ENCODE peak calls at places on chromosome 17, in nine cellular contexts. One of them, this sample, is unnamed.

GRCh38 chr17:10761281-10761680 is 31.5 kb upstream of the TMEM220 start:
- DNase-seq in HFFc6: no peak
- DNase-seq in iris pigment epithelial cell: no peak
- DNase-seq in amygdala: no peak
- DNase-seq in stomach: no peak
- DNase-seq in stimulated activated CD8-positive, alpha-beta memory T cell treated with anti-CD3 and anti-CD28 coated beads, Interleukin-4, amount 100 ng/mL, for 48 hours: no peak
- DNase-seq in mesendoderm: no peak
- DNase-seq in AG04450: no peak
- DNase-seq in T-helper 2 cell: no peak
- DNase-seq in this sample: no peak

GRCh38 chr17:60305141-60305540 is 86.8 kb downstream of the USP32 start:
- DNase-seq in T-helper 2 cell: no peak
- DNase-seq in stomach: no peak
- DNase-seq in amygdala: peak; percentile 43
- DNase-seq in stimulated activated CD8-positive, alpha-beta memory T cell treated with anti-CD3 and anti-CD28 coated beads, Interleukin-4, amount 100 ng/mL, for 48 hours: no peak
- DNase-seq in AG04450: no peak
- DNase-seq in iris pigment epithelial cell: peak; percentile 15
- DNase-seq in mesendoderm: peak; percentile 34
- DNase-seq in HFFc6: no peak
- DNase-seq in this sample: no peak

GRCh38 chr17:43140396-43141332 is 15.5 kb upstream of the BRCA1 start:
- DNase-seq in stomach: no peak
- DNase-seq in HFFc6: no peak
- DNase-seq in T-helper 2 cell: no peak
- DNase-seq in mesendoderm: no peak
- DNase-seq in amygdala: no peak
- DNase-seq in iris pigment epithelial cell: no peak
- DNase-seq in stimulated activated CD8-positive, alpha-beta memory T cell treated with anti-CD3 and anti-CD28 coated beads, Interleukin-4, amount 100 ng/mL, for 48 hours: no peak
- DNase-seq in AG04450: no peak
- DNase-seq in this sample: no peak

GRCh38 chr17:43416998-43417891 is 18.5 kb downstream of the ARL4D start:
- DNase-seq in HFFc6: peak; percentile 37
- DNase-seq in mesendoderm: no peak
- DNase-seq in amygdala: peak; percentile 20
- DNase-seq in iris pigment epithelial cell: peak; percentile 41
- DNase-seq in T-helper 2 cell: no peak
- DNase-seq in stomach: peak; percentile 40
- DNase-seq in AG04450: no peak
- DNase-seq in stimulated activated CD8-positive, alpha-beta memory T cell treated with anti-CD3 and anti-CD28 coated beads, Interleukin-4, amount 100 ng/mL, for 48 hours: no peak
- DNase-seq in this sample: peak; percentile 29

GRCh38 chr17:7446669-7447068 is 1.8 kb downstream of the CHRNB1 start:
- DNase-seq in amygdala: no peak
- DNase-seq in HFFc6: no peak
- DNase-seq in iris pigment epithelial cell: no peak
- DNase-seq in stimulated activated CD8-positive, alpha-beta memory T cell treated with anti-CD3 and anti-CD28 coated beads, Interleukin-4, amount 100 ng/mL, for 48 hours: no peak
- DNase-seq in stomach: no peak
- DNase-seq in T-helper 2 cell: no peak
- DNase-seq in mesendoderm: no peak
- DNase-seq in AG04450: no peak
- DNase-seq in this sample: no peak

GRCh38 chr17:66602659-66603363 is 232.1 kb upstream of the CACNG5 start:
- DNase-seq in mesendoderm: no peak
- DNase-seq in stomach: no peak
- DNase-seq in stimulated activated CD8-positive, alpha-beta memory T cell treated with anti-CD3 and anti-CD28 coated beads, Interleukin-4, amount 100 ng/mL, for 48 hours: no peak
- DNase-seq in T-helper 2 cell: no peak
- DNase-seq in iris pigment epithelial cell: peak; percentile 39
- DNase-seq in HFFc6: peak; percentile 24
- DNase-seq in AG04450: no peak
- DNase-seq in amygdala: no peak
- DNase-seq in this sample: no peak

GRCh38 chr17:56599566-56599965 is 6.1 kb downstream of the NOG start:
- DNase-seq in stimulated activated CD8-positive, alpha-beta memory T cell treated with anti-CD3 and anti-CD28 coated beads, Interleukin-4, amount 100 ng/mL, for 48 hours: no peak
- DNase-seq in stomach: no peak
- DNase-seq in T-helper 2 cell: no peak
- DNase-seq in AG04450: no peak
- DNase-seq in amygdala: no peak
- DNase-seq in iris pigment epithelial cell: no peak
- DNase-seq in HFFc6: no peak
- DNase-seq in mesendoderm: no peak
- DNase-seq in this sample: no peak

GRCh38 chr17:57328109-57328882 is 72.0 kb downstream of the MSI2 start:
- DNase-seq in T-helper 2 cell: no peak
- DNase-seq in stomach: no peak
- DNase-seq in HFFc6: no peak
- DNase-seq in iris pigment epithelial cell: peak; percentile 44
- DNase-seq in AG04450: peak; percentile 6
- DNase-seq in amygdala: no peak
- DNase-seq in stimulated activated CD8-positive, alpha-beta memory T cell treated with anti-CD3 and anti-CD28 coated beads, Interleukin-4, amount 100 ng/mL, for 48 hours: no peak
- DNase-seq in mesendoderm: no peak
- DNase-seq in this sample: no peak

GRCh38 chr17:46063239-46063638 is 64.2 kb downstream of the STH start:
- DNase-seq in HFFc6: peak; percentile 90
- DNase-seq in AG04450: peak; percentile 27
- DNase-seq in iris pigment epithelial cell: peak; percentile 96
- DNase-seq in stimulated activated CD8-positive, alpha-beta memory T cell treated with anti-CD3 and anti-CD28 coated beads, Interleukin-4, amount 100 ng/mL, for 48 hours: no peak
- DNase-seq in mesendoderm: peak; percentile 62
- DNase-seq in T-helper 2 cell: no peak
- DNase-seq in stomach: no peak
- DNase-seq in amygdala: no peak
- DNase-seq in this sample: no peak

GRCh38 chr17:11284811-11285210 is 43.8 kb downstream of the SHISA6 start:
- DNase-seq in AG04450: no peak
- DNase-seq in HFFc6: no peak
- DNase-seq in mesendoderm: no peak
- DNase-seq in iris pigment epithelial cell: no peak
- DNase-seq in amygdala: no peak
- DNase-seq in stomach: no peak
- DNase-seq in T-helper 2 cell: no peak
- DNase-seq in stimulated activated CD8-positive, alpha-beta memory T cell treated with anti-CD3 and anti-CD28 coated beads, Interleukin-4, amount 100 ng/mL, for 48 hours: no peak
- DNase-seq in this sample: no peak

GRCh38 chr17:44798352-44798751 is 31.7 kb downstream of the GJC1 start:
- DNase-seq in T-helper 2 cell: no peak
- DNase-seq in iris pigment epithelial cell: no peak
- DNase-seq in HFFc6: no peak
- DNase-seq in mesendoderm: no peak
- DNase-seq in AG04450: no peak
- DNase-seq in stomach: no peak
- DNase-seq in stimulated activated CD8-positive, alpha-beta memory T cell treated with anti-CD3 and anti-CD28 coated beads, Interleukin-4, amount 100 ng/mL, for 48 hours: no peak
- DNase-seq in amygdala: no peak
- DNase-seq in this sample: no peak

GRCh38 chr17:6800422-6801027 is 24.5 kb downstream of the FBXO39 start:
- DNase-seq in mesendoderm: peak; percentile 73
- DNase-seq in amygdala: no peak
- DNase-seq in iris pigment epithelial cell: no peak
- DNase-seq in T-helper 2 cell: no peak
- DNase-seq in stomach: no peak
- DNase-seq in AG04450: no peak
- DNase-seq in HFFc6: no peak
- DNase-seq in stimulated activated CD8-positive, alpha-beta memory T cell treated with anti-CD3 and anti-CD28 coated beads, Interleukin-4, amount 100 ng/mL, for 48 hours: peak; percentile 58
- DNase-seq in this sample: no peak

GRCh38 chr17:82859431-82860403 is 19.9 kb upstream of the ZNF750 start:
- DNase-seq in T-helper 2 cell: peak; percentile 28
- DNase-seq in iris pigment epithelial cell: peak; percentile 82
- DNase-seq in stomach: no peak
- DNase-seq in HFFc6: peak; percentile 5
- DNase-seq in AG04450: no peak
- DNase-seq in amygdala: no peak
- DNase-seq in mesendoderm: peak; percentile 73
- DNase-seq in stimulated activated CD8-positive, alpha-beta memory T cell treated with anti-CD3 and anti-CD28 coated beads, Interleukin-4, amount 100 ng/mL, for 48 hours: peak; percentile 68
- DNase-seq in this sample: peak; percentile 92

GRCh38 chr17:45384047-45384799 is 48.4 kb downstream of the ARHGAP27 start:
- DNase-seq in mesendoderm: no peak
- DNase-seq in iris pigment epithelial cell: no peak
- DNase-seq in HFFc6: no peak
- DNase-seq in stimulated activated CD8-positive, alpha-beta memory T cell treated with anti-CD3 and anti-CD28 coated beads, Interleukin-4, amount 100 ng/mL, for 48 hours: no peak
- DNase-seq in stomach: no peak
- DNase-seq in T-helper 2 cell: no peak
- DNase-seq in AG04450: no peak
- DNase-seq in amygdala: no peak
- DNase-seq in this sample: peak; percentile 80

GRCh38 chr17:61415374-61416210 is 15.9 kb downstream of the TBX2 start:
- DNase-seq in T-helper 2 cell: no peak
- DNase-seq in stomach: peak; percentile 20
- DNase-seq in iris pigment epithelial cell: no peak
- DNase-seq in stimulated activated CD8-positive, alpha-beta memory T cell treated with anti-CD3 and anti-CD28 coated beads, Interleukin-4, amount 100 ng/mL, for 48 hours: no peak
- DNase-seq in amygdala: no peak
- DNase-seq in mesendoderm: no peak
- DNase-seq in AG04450: no peak
- DNase-seq in HFFc6: no peak
- DNase-seq in this sample: no peak

GRCh38 chr17:75131278-75132017 is at the start of gene NT5C:
- DNase-seq in T-helper 2 cell: peak; percentile 36
- DNase-seq in iris pigment epithelial cell: peak; percentile 74
- DNase-seq in HFFc6: peak; percentile 66
- DNase-seq in AG04450: peak; percentile 33
- DNase-seq in amygdala: no peak
- DNase-seq in stimulated activated CD8-positive, alpha-beta memory T cell treated with anti-CD3 and anti-CD28 coated beads, Interleukin-4, amount 100 ng/mL, for 48 hours: peak; percentile 85
- DNase-seq in stomach: peak; percentile 82
- DNase-seq in mesendoderm: peak; percentile 91
- DNase-seq in this sample: peak; percentile 86

GRCh38 chr17:5582177-5582885 is 2.0 kb downstream of the NLRP1 start:
- DNase-seq in iris pigment epithelial cell: no peak
- DNase-seq in HFFc6: no peak
- DNase-seq in mesendoderm: no peak
- DNase-seq in T-helper 2 cell: no peak
- DNase-seq in amygdala: no peak
- DNase-seq in stimulated activated CD8-positive, alpha-beta memory T cell treated with anti-CD3 and anti-CD28 coated beads, Interleukin-4, amount 100 ng/mL, for 48 hours: no peak
- DNase-seq in AG04450: no peak
- DNase-seq in stomach: no peak
- DNase-seq in this sample: no peak

GRCh38 chr17:73007447-73007846 is 85.0 kb downstream of the SLC39A11 start:
- DNase-seq in mesendoderm: no peak
- DNase-seq in stimulated activated CD8-positive, alpha-beta memory T cell treated with anti-CD3 and anti-CD28 coated beads, Interleukin-4, amount 100 ng/mL, for 48 hours: no peak
- DNase-seq in stomach: peak; percentile 57
- DNase-seq in iris pigment epithelial cell: peak; percentile 42
- DNase-seq in HFFc6: no peak
- DNase-seq in AG04450: no peak
- DNase-seq in amygdala: no peak
- DNase-seq in T-helper 2 cell: no peak
- DNase-seq in this sample: peak; percentile 20

GRCh38 chr17:77329741-77330531 is 189.2 kb downstream of the SEC14L1 start:
- DNase-seq in AG04450: no peak
- DNase-seq in stomach: peak; percentile 19
- DNase-seq in stimulated activated CD8-positive, alpha-beta memory T cell treated with anti-CD3 and anti-CD28 coated beads, Interleukin-4, amount 100 ng/mL, for 48 hours: no peak
- DNase-seq in amygdala: no peak
- DNase-seq in T-helper 2 cell: no peak
- DNase-seq in iris pigment epithelial cell: no peak
- DNase-seq in HFFc6: no peak
- DNase-seq in mesendoderm: no peak
- DNase-seq in this sample: no peak

GRCh38 chr17:80789356-80789902 is 202.2 kb upstream of the CHMP6 start:
- DNase-seq in T-helper 2 cell: no peak
- DNase-seq in iris pigment epithelial cell: peak; percentile 93
- DNase-seq in amygdala: no peak
- DNase-seq in mesendoderm: no peak
- DNase-seq in stomach: no peak
- DNase-seq in stimulated activated CD8-positive, alpha-beta memory T cell treated with anti-CD3 and anti-CD28 coated beads, Interleukin-4, amount 100 ng/mL, for 48 hours: peak; percentile 54
- DNase-seq in HFFc6: peak; percentile 78
- DNase-seq in AG04450: peak; percentile 72
- DNase-seq in this sample: peak; percentile 92

GRCh38 chr17:44889003-44889402 is 10.2 kb downstream of the EFTUD2 start:
- DNase-seq in stimulated activated CD8-positive, alpha-beta memory T cell treated with anti-CD3 and anti-CD28 coated beads, Interleukin-4, amount 100 ng/mL, for 48 hours: no peak
- DNase-seq in mesendoderm: no peak
- DNase-seq in iris pigment epithelial cell: no peak
- DNase-seq in amygdala: no peak
- DNase-seq in stomach: no peak
- DNase-seq in HFFc6: no peak
- DNase-seq in AG04450: no peak
- DNase-seq in T-helper 2 cell: no peak
- DNase-seq in this sample: no peak

GRCh38 chr17:4304417-4305027 is 40.7 kb upstream of the ANKFY1 start:
- DNase-seq in stimulated activated CD8-positive, alpha-beta memory T cell treated with anti-CD3 and anti-CD28 coated beads, Interleukin-4, amount 100 ng/mL, for 48 hours: peak; percentile 70
- DNase-seq in HFFc6: peak; percentile 35
- DNase-seq in amygdala: no peak
- DNase-seq in iris pigment epithelial cell: peak; percentile 33
- DNase-seq in T-helper 2 cell: peak; percentile 21
- DNase-seq in AG04450: no peak
- DNase-seq in mesendoderm: peak; percentile 52
- DNase-seq in stomach: peak; percentile 43
- DNase-seq in this sample: no peak

GRCh38 chr17:17313350-17313991 is 10.3 kb downstream of the NT5M start:
- DNase-seq in mesendoderm: peak; percentile 78
- DNase-seq in stimulated activated CD8-positive, alpha-beta memory T cell treated with anti-CD3 and anti-CD28 coated beads, Interleukin-4, amount 100 ng/mL, for 48 hours: peak; percentile 76
- DNase-seq in amygdala: no peak
- DNase-seq in stomach: peak; percentile 70
- DNase-seq in T-helper 2 cell: peak; percentile 66
- DNase-seq in AG04450: no peak
- DNase-seq in iris pigment epithelial cell: peak; percentile 14
- DNase-seq in HFFc6: no peak
- DNase-seq in this sample: peak; percentile 45

GRCh38 chr17:8243827-8244226 is 4.0 kb downstream of the CTC1 start:
- DNase-seq in HFFc6: no peak
- DNase-seq in stimulated activated CD8-positive, alpha-beta memory T cell treated with anti-CD3 and anti-CD28 coated beads, Interleukin-4, amount 100 ng/mL, for 48 hours: peak; percentile 35
- DNase-seq in AG04450: no peak
- DNase-seq in mesendoderm: no peak
- DNase-seq in stomach: no peak
- DNase-seq in iris pigment epithelial cell: no peak
- DNase-seq in amygdala: no peak
- DNase-seq in T-helper 2 cell: peak; percentile 16
- DNase-seq in this sample: no peak

GRCh38 chr17:5362162-5362811 is 57.2 kb downstream of the NUP88 start:
- DNase-seq in iris pigment epithelial cell: no peak
- DNase-seq in stimulated activated CD8-positive, alpha-beta memory T cell treated with anti-CD3 and anti-CD28 coated beads, Interleukin-4, amount 100 ng/mL, for 48 hours: no peak
- DNase-seq in T-helper 2 cell: no peak
- DNase-seq in AG04450: no peak
- DNase-seq in amygdala: no peak
- DNase-seq in stomach: no peak
- DNase-seq in mesendoderm: peak; percentile 89
- DNase-seq in HFFc6: no peak
- DNase-seq in this sample: no peak

GRCh38 chr17:33811006-33811760 is 443.9 kb upstream of the CCL2 start:
- DNase-seq in HFFc6: no peak
- DNase-seq in amygdala: no peak
- DNase-seq in iris pigment epithelial cell: no peak
- DNase-seq in stimulated activated CD8-positive, alpha-beta memory T cell treated with anti-CD3 and anti-CD28 coated beads, Interleukin-4, amount 100 ng/mL, for 48 hours: no peak
- DNase-seq in AG04450: no peak
- DNase-seq in mesendoderm: peak; percentile 26
- DNase-seq in stomach: no peak
- DNase-seq in T-helper 2 cell: no peak
- DNase-seq in this sample: no peak

GRCh38 chr17:82599674-82600661 is 48.3 kb downstream of the WDR45B start:
- DNase-seq in T-helper 2 cell: no peak
- DNase-seq in mesendoderm: no peak
- DNase-seq in stimulated activated CD8-positive, alpha-beta memory T cell treated with anti-CD3 and anti-CD28 coated beads, Interleukin-4, amount 100 ng/mL, for 48 hours: no peak
- DNase-seq in stomach: no peak
- DNase-seq in amygdala: no peak
- DNase-seq in iris pigment epithelial cell: no peak
- DNase-seq in AG04450: no peak
- DNase-seq in HFFc6: no peak
- DNase-seq in this sample: no peak

GRCh38 chr17:17035490-17035889 is 6.8 kb upstream of the MPRIP start:
- DNase-seq in T-helper 2 cell: no peak
- DNase-seq in mesendoderm: no peak
- DNase-seq in amygdala: no peak
- DNase-seq in HFFc6: no peak
- DNase-seq in AG04450: no peak
- DNase-seq in stimulated activated CD8-positive, alpha-beta memory T cell treated with anti-CD3 and anti-CD28 coated beads, Interleukin-4, amount 100 ng/mL, for 48 hours: no peak
- DNase-seq in stomach: no peak
- DNase-seq in iris pigment epithelial cell: no peak
- DNase-seq in this sample: no peak

GRCh38 chr17:51229889-51230288 is 30.0 kb downstream of the MBTD1 start:
- DNase-seq in amygdala: no peak
- DNase-seq in stomach: no peak
- DNase-seq in T-helper 2 cell: no peak
- DNase-seq in AG04450: no peak
- DNase-seq in mesendoderm: no peak
- DNase-seq in iris pigment epithelial cell: no peak
- DNase-seq in stimulated activated CD8-positive, alpha-beta memory T cell treated with anti-CD3 and anti-CD28 coated beads, Interleukin-4, amount 100 ng/mL, for 48 hours: no peak
- DNase-seq in HFFc6: no peak
- DNase-seq in this sample: no peak

GRCh38 chr17:19551148-19551547 is 17.5 kb downstream of the SLC47A1 start:
- DNase-seq in iris pigment epithelial cell: no peak
- DNase-seq in stomach: no peak
- DNase-seq in HFFc6: no peak
- DNase-seq in AG04450: no peak
- DNase-seq in mesendoderm: no peak
- DNase-seq in amygdala: no peak
- DNase-seq in stimulated activated CD8-positive, alpha-beta memory T cell treated with anti-CD3 and anti-CD28 coated beads, Interleukin-4, amount 100 ng/mL, for 48 hours: no peak
- DNase-seq in T-helper 2 cell: no peak
- DNase-seq in this sample: no peak

GRCh38 chr17:40100669-40101366 is 429 bp upstream of the NR1D1 start:
- DNase-seq in amygdala: peak; percentile 93
- DNase-seq in AG04450: peak; percentile 96
- DNase-seq in iris pigment epithelial cell: peak; percentile 99
- DNase-seq in mesendoderm: peak; percentile 99
- DNase-seq in HFFc6: peak; percentile 99
- DNase-seq in stomach: peak; percentile 99
- DNase-seq in T-helper 2 cell: peak; percentile 87
- DNase-seq in stimulated activated CD8-positive, alpha-beta memory T cell treated with anti-CD3 and anti-CD28 coated beads, Interleukin-4, amount 100 ng/mL, for 48 hours: peak; percentile 92
- DNase-seq in this sample: peak; percentile 99

This sample was measured in H4.